ENCODE peak calls at places on chromosomes 6 and 20, in ten cellular contexts. L is NCI-H460; Q is SK-N-SH; U is stimulated activated CD4-positive, alpha-beta T cell treated with anti-CD3 and anti-CD28 coated beads, Interleukin-1b, Interleukin-23, amount 100 ng/mL, for 48 hours; G is mesenchymal stem cell; M is HAP-1; A is stimulated activated naive CD4-positive, alpha-beta T cell treated with Interleukin-2 at 50 U/mL for 16 hours; S is OCI-LY7; B is ACHN; J is effector CD8-positive, alpha-beta T cell. N is an unnamed sample.

GRCh38 chr6:3297909-3298308 is 39.2 kb downstream of the PSMG4 start:
- DNase-seq in L (no peak), Q (no peak), U (no peak), G (no peak), M (no peak), A (no peak), S (no peak), B (no peak), J (no peak), N (no peak)

GRCh38 chr6:10373642-10374359 is 41.1 kb downstream of the TFAP2A start:
- DNase-seq in L (no peak), Q (no peak), U (no peak), G (no peak), M (peak), A (no peak), S (no peak), B (peak), J (no peak), N (no peak)

GRCh38 chr20:16819483-16819882 is 71.3 kb downstream of the OTOR start:
- DNase-seq in L (no peak), Q (no peak), U (no peak), G (no peak), M (no peak), A (no peak), S (no peak), B (no peak), J (no peak), N (no peak)

GRCh38 chr20:35225319-35226125 is 968 bp upstream of the MMP24 start:
- DNase-seq in L (no peak), Q (no peak), U (no peak), G (no peak), M (no peak), A (no peak), S (no peak), B (no peak), J (no peak), N (no peak)

GRCh38 chr6:116779569-116780164 is 14.1 kb upstream of the FAM162B start:
- DNase-seq in L (peak), Q (peak), U (no peak), G (peak), M (peak), A (no peak), S (peak), B (peak), J (no peak), N (no peak)

GRCh38 chr6:118551063-118551672 is 3.1 kb downstream of the PLN start:
- DNase-seq in L (peak), Q (peak), U (no peak), G (peak), M (peak), A (no peak), S (peak), B (peak), J (no peak), N (peak)

GRCh38 chr20:1669304-1669703 is 11.7 kb upstream of the SIRPG start:
- DNase-seq in L (no peak), Q (no peak), U (no peak), G (no peak), M (no peak), A (no peak), S (no peak), B (no peak), J (no peak), N (no peak)

GRCh38 chr20:5056801-5057599 is 55.7 kb upstream of the SLC23A2 start:
- DNase-seq in L (peak), Q (no peak), U (peak), G (peak), M (no peak), A (peak), S (peak), B (peak), J (peak), N (peak)

GRCh38 chr6:18632670-18633410 is 245.7 kb downstream of the RNF144B start:
- DNase-seq in L (no peak), Q (no peak), U (no peak), G (peak), M (no peak), A (no peak), S (no peak), B (peak), J (no peak), N (no peak)

N was measured in activated CD4-positive, alpha-beta T cell treated with anti-CD3 and anti-CD28 coated beads for 4 hours.